ENCODE peak calls at places on chromosome 1, in six cellular contexts. T is activated CD8-positive, alpha-beta memory T cell treated with anti-CD3 and anti-CD28 coated beads, Interleukin-2, amount 50 U/mL, for 4 hours; V is GM18507; H is GM20000; G is SK-N-DZ; L is A549. W is an unnamed sample.

GRCh38 chr1:210525759-210526158 is 197.1 kb downstream of the HHAT start:
- DNase-seq in T (no peak), V (no peak), H (no peak), G (no peak), L (no peak), W (no peak)

GRCh38 chr1:12121212-12122000 is 45.4 kb upstream of the TNFRSF1B start:
- DNase-seq in T (no peak), V (no peak), H (no peak), G (no peak), L (no peak), W (no peak)

GRCh38 chr1:161096015-161096414 is 2.1 kb upstream of the KLHDC9 start:
- DNase-seq in T (no peak), V (no peak), H (peak; percentile 80), G (no peak), L (no peak), W (no peak)

GRCh38 chr1:223355699-223356098 is 8.3 kb downstream of the SUSD4 start:
- DNase-seq in T (no peak), V (no peak), H (no peak), G (no peak), L (no peak), W (no peak)

GRCh38 chr1:159068877-159069276 is 7.7 kb downstream of the AIM2 start:
- DNase-seq in T (no peak), V (no peak), H (no peak), G (no peak), L (no peak), W (no peak)

GRCh38 chr1:115833806-115834205 is 7.1 kb downstream of the NHLH2 start:
- DNase-seq in T (no peak), V (no peak), H (no peak), G (no peak), L (no peak), W (no peak)

GRCh38 chr1:236110137-236110536 is 32.2 kb upstream of the GPR137B start:
- DNase-seq in T (no peak), V (no peak), H (no peak), G (no peak), L (no peak), W (no peak)

GRCh38 chr1:54528613-54529012 is 19.4 kb upstream of the ACOT11 start:
- DNase-seq in T (no peak), V (no peak), H (no peak), G (no peak), L (no peak), W (no peak)

GRCh38 chr1:234618726-234619049 is 8.7 kb upstream of the IRF2BP2 start:
- DNase-seq in T (no peak), V (no peak), H (no peak), G (no peak), L (no peak), W (no peak)

GRCh38 chr1:3809680-3810079 is 13.4 kb upstream of the LRRC47 start:
- DNase-seq in T (no peak), V (no peak), H (no peak), G (no peak), L (peak; percentile 33), W (no peak)

W was measured in pons.